ENCODE peak calls at places on chromosomes 11 and 22, in eight cellular contexts. X is left ventricle myocardium inferior; J is suprapubic skin; E is naive thymus-derived CD4-positive, alpha-beta T cell; S is kidney; I is tibial nerve; R is CD4-positive, alpha-beta T cell; L is hepatocyte. K is an unnamed sample.
A peak's percentile ranks its signal among the peaks of the same experiment; 100 is the strongest.

GRCh38 chr11:18352581-18352980 is 30.2 kb downstream of the GTF2H1 start:
- DNase-seq in X (no peak), S (no peak), I (no peak), E (no peak), R (no peak), J (no peak), L (no peak), K (no peak)

GRCh38 chr22:31425331-31426050 is 26.1 kb downstream of the DRG1 start:
- DNase-seq in X (no peak), E (no peak), L (no peak), R (no peak), I (no peak), S (no peak), J (no peak), K (no peak)

GRCh38 chr22:50059185-50059880 is 1.2 kb upstream of the TTLL8 start:
- DNase-seq in E (no peak), X (no peak), L (peak; percentile 72), R (no peak), J (no peak), I (no peak), S (peak; percentile 63), K (no peak)

GRCh38 chr11:110331626-110332025 is 35.2 kb upstream of the RDX start:
- DNase-seq in R (no peak), E (no peak), J (no peak), I (no peak), X (no peak), L (no peak), S (no peak), K (no peak)

GRCh38 chr11:61955031-61955415 is 4.9 kb downstream of the BEST1 start:
- DNase-seq in L (peak; percentile 85), R (no peak), S (peak; percentile 90), E (no peak), I (peak; percentile 80), X (peak; percentile 70), J (no peak), K (no peak)

GRCh38 chr11:26778000-26778757 is 56.3 kb upstream of the SLC5A12 start:
- DNase-seq in X (no peak), J (no peak), E (no peak), R (no peak), L (no peak), I (no peak), S (no peak), K (peak; percentile 30)

GRCh38 chr11:70206977-70207376 is 3.9 kb downstream of the FADD start:
- DNase-seq in J (no peak), S (no peak), R (no peak), I (no peak), X (no peak), L (no peak), E (no peak), K (no peak)

GRCh38 chr11:119149371-119150275 is 771 bp downstream of the ABCG4 start:
- DNase-seq in I (no peak), S (peak; percentile 73), E (peak; percentile 17), L (no peak), X (no peak), R (no peak), J (no peak), K (no peak)

GRCh38 chr11:104015649-104016415 is 20.6 kb upstream of the DDI1 start:
- DNase-seq in X (no peak), S (no peak), R (no peak), E (no peak), I (no peak), J (no peak), L (no peak), K (no peak)

GRCh38 chr11:108666373-108666772 is 1.5 kb downstream of the DDX10 start:
- DNase-seq in S (no peak), L (no peak), E (no peak), I (no peak), R (no peak), J (no peak), X (no peak), K (no peak)

GRCh38 chr11:68948948-68949347 is 31.8 kb downstream of the MRGPRD start:
- DNase-seq in L (no peak), R (no peak), I (no peak), X (no peak), S (no peak), J (no peak), E (no peak), K (no peak)

GRCh38 chr11:11253487-11253886 is 99.6 kb downstream of the CSNK2A3 start:
- DNase-seq in R (no peak), S (no peak), J (no peak), E (no peak), X (no peak), L (no peak), I (no peak), K (no peak)

GRCh38 chr11:71574418-71574817 is 8.3 kb downstream of the KRTAP5-11 start:
- DNase-seq in I (no peak), L (no peak), E (no peak), X (no peak), R (no peak), S (no peak), J (no peak), K (no peak)

GRCh38 chr22:27122561-27122960 is 465.2 kb downstream of the MIAT start:
- DNase-seq in S (no peak), L (no peak), X (no peak), E (no peak), R (no peak), I (no peak), J (no peak), K (no peak)

GRCh38 chr22:19446603-19447387 is 716 bp downstream of the C22orf39 start:
- DNase-seq in E (no peak), L (no peak), R (no peak), X (no peak), S (no peak), I (no peak), J (no peak), K (no peak)

GRCh38 chr22:41620646-41621098 is at the start of gene DESI1:
- DNase-seq in X (no peak), S (no peak), R (no peak), J (no peak), L (peak; percentile 62), I (no peak), E (no peak), K (no peak)

GRCh38 chr11:123681007-123681406 is 26.6 kb upstream of the SCN3B start:
- DNase-seq in R (no peak), I (no peak), X (no peak), J (no peak), L (no peak), S (no peak), E (peak; percentile 89), K (no peak)

GRCh38 chr11:64826062-64826461 is 15.7 kb upstream of the MEN1 start:
- DNase-seq in X (no peak), R (no peak), J (no peak), I (no peak), L (no peak), E (no peak), S (no peak), K (no peak)

GRCh38 chr11:69234740-69235710 is 58.9 kb upstream of the MYEOV start:
- DNase-seq in S (peak; percentile 35), J (no peak), I (no peak), L (no peak), X (no peak), E (no peak), R (no peak), K (no peak)

GRCh38 chr11:206516-207212 is 535 bp downstream of the BET1L start:
- DNase-seq in E (peak; percentile 28), L (peak; percentile 54), S (peak; percentile 72), R (no peak), X (no peak), J (peak; percentile 80), I (no peak), K (no peak)

GRCh38 chr11:92505689-92506088 is 281.1 kb downstream of the FAT3 start:
- DNase-seq in E (no peak), R (no peak), L (no peak), J (no peak), I (no peak), X (no peak), S (no peak), K (no peak)

DNA sequence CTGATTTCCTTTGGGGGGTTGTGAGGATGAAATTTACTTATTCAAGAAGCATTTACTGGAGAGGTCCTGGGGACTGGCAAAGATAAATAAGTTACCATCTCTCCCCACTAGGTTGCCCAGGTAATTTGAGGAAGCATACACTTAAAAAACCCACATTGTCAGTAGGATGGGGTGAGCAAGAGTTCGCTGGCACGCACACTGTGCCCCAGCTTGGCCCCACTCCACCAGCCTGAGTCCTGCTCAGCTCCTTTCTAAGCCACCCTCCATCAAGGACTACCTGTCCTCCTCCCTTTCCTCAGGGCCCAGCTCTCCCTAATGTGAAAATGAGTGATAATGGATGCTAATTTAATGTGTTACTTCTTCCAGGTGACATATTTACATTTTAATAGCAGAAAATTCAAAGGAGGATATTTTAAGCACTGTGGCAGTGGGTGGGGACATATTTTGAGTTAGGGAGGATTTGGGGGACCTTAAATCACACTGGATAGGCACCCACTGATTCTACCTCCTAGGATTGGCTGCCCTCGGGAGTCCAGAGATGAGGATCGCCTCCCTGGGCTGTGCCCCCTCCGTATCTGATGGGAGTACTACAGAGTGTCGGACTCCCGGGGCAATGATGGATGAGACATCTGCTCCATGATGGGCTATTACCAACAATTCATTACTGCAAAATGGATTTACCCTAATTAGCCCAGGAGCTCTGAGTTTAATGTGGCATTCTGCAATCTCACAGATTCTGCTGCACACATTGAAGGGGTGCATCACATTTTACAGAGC is 216.7 kb upstream of the PLET1 start:
- DNase-seq in R (no peak), J (no peak), E (no peak), X (no peak), L (no peak), S (no peak), I (no peak), K (no peak)
- H3K27ac ChIP-seq in R (no peak overlapping the region), J (no peak overlapping the region), E (no peak overlapping the region), X (no peak overlapping the region), L (no peak overlapping the region), S (no peak overlapping the region), I (no peak overlapping the region), K (no peak overlapping the region)

GRCh38 chr11:87352759-87353707 is 315.3 kb downstream of the TMEM135 start:
- DNase-seq in X (peak; percentile 84), E (peak; percentile 65), R (peak; percentile 73), L (peak; percentile 91), J (peak; percentile 91), S (peak; percentile 95), I (peak; percentile 84), K (peak; percentile 32)
- H3K27ac ChIP-seq in X (peak overlapping the region; percentile 48), E (no peak overlapping the region), R (no peak overlapping the region), L (no peak overlapping the region), J (no peak overlapping the region), S (no peak overlapping the region), I (no peak overlapping the region), K (no peak overlapping the region)

GRCh38 chr22:17484608-17485007 is 78.7 kb upstream of the SLC25A18 start:
- DNase-seq in R (no peak), S (no peak), I (no peak), E (no peak), X (no peak), L (no peak), J (no peak), K (no peak)
- H3K27ac ChIP-seq in R (no peak overlapping the region), S (no peak overlapping the region), I (no peak overlapping the region), E (no peak overlapping the region), X (peak overlapping the region; percentile 84), L (peak overlapping the region; percentile 52), J (no peak overlapping the region), K (no peak overlapping the region)

DNA sequence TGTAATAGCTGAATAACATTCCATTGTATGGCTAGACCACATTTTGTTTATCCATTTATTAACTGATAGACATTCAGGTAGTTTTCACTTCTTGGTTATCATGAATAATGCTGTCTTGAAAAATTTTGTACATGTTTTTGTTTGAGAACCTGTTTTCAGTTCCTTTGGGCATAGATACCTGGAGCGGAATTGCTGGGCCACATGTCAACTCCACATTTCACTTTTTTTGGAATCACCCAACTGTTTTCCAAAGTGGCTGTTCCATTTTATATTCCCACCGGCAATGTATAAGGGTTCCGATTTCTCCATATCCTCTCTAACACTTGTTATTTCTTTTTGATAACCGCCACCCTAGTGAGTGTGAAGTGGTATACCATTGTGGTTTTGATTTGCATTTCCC is 184.3 kb downstream of the LARGE1 start:
- DNase-seq in S (no peak), R (no peak), X (no peak), I (no peak), E (no peak), L (no peak), J (no peak), K (no peak)
- H3K27ac ChIP-seq in S (no peak overlapping the region), R (no peak overlapping the region), X (no peak overlapping the region), I (no peak overlapping the region), E (no peak overlapping the region), L (no peak overlapping the region), J (no peak overlapping the region), K (no peak overlapping the region)